ENCODE peak calls at places on chromosome 7, in six cellular contexts. Q is sigmoid colon, S is suprapubic skin, B is K562, C is HepG2, V is stomach. J is an unnamed sample.

GRCh38 chr7:105934577-105935185 is 28.4 kb upstream of the CDHR3 start:
- DNase-seq in Q (no peak), S (no peak), B (peak; percentile 36), C (peak; percentile 64), V (peak; percentile 56), J (no peak)

GRCh38 chr7:24982917-24983316 is 2.9 kb upstream of the OSBPL3 start:
- DNase-seq in Q (no peak), S (no peak), B (peak; percentile 43), C (peak; percentile 35), V (no peak), J (no peak)

GRCh38 chr7:149624006-149624405 is 126.4 kb upstream of the ZNF746 start:
- DNase-seq in Q (peak; percentile 72), S (no peak), B (peak; percentile 77), C (peak; percentile 26), V (peak; percentile 30), J (no peak)

GRCh38 chr7:3106353-3106752 is 62.7 kb upstream of the CARD11 start:
- DNase-seq in Q (no peak), S (no peak), B (no peak), C (no peak), V (peak; percentile 46), J (no peak)

GRCh38 chr7:44175730-44176129 is 13.5 kb downstream of the GCK start:
- DNase-seq in Q (no peak), S (no peak), B (no peak), C (no peak), V (no peak), J (no peak)

GRCh38 chr7:137545059-137545730 is 201.7 kb upstream of the PTN start:
- DNase-seq in Q (no peak), S (no peak), B (no peak), C (peak; percentile 1), V (no peak), J (no peak)

GRCh38 chr7:94396606-94397005 is 1.9 kb downstream of the COL1A2 start:
- DNase-seq in Q (no peak), S (no peak), B (no peak), C (no peak), V (no peak), J (no peak)

GRCh38 chr7:117837841-117838240 is 35.4 kb downstream of the CTTNBP2 start:
- DNase-seq in Q (no peak), S (no peak), B (no peak), C (no peak), V (no peak), J (no peak)

GRCh38 chr7:37833107-37833817 is 15.1 kb upstream of the NME8 start:
- DNase-seq in Q (peak; percentile 66), S (no peak), B (peak; percentile 56), C (peak; percentile 41), V (no peak), J (peak; percentile 80)

GRCh38 chr7:96204601-96205000 is 117.3 kb downstream of the SLC25A13 start:
- DNase-seq in Q (no peak), S (no peak), B (no peak), C (no peak), V (no peak), J (no peak)

GRCh38 chr7:47255007-47255406 is 326.9 kb downstream of the TNS3 start:
- DNase-seq in Q (no peak), S (no peak), B (no peak), C (no peak), V (no peak), J (no peak)

GRCh38 chr7:47252706-47253105 is 329.2 kb downstream of the TNS3 start:
- DNase-seq in Q (no peak), S (no peak), B (no peak), C (no peak), V (no peak), J (no peak)

GRCh38 chr7:47255441-47255840 is 326.5 kb downstream of the TNS3 start:
- DNase-seq in Q (no peak), S (no peak), B (no peak), C (no peak), V (no peak), J (no peak)

GRCh38 chr7:47254081-47255006 is 327.6 kb downstream of the TNS3 start:
- DNase-seq in Q (peak; percentile 91), S (peak; percentile 90), B (peak; percentile 69), C (peak; percentile 20), V (peak; percentile 84), J (peak; percentile 95)

DNA sequence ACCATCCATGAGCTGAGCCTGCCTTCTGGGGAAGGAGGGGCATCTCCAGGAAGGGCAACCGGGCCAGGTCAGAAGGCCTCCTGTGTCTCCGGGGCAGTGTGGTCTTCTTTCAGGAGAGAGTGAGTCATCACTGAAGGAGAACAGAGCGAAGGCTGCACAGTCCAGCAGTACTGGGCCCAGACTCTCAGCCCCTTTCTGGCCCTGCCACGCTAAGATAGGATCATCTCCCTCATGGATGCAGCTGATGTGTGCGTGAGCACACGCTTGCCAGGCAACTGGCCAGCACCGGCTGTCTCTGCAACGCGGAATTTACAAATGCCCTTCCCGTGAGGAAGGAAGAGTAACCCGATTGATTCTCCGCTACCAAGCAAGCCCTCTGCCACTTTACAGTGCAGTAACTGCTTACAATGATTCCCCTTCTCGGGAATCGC is 328.2 kb downstream of the TNS3 start:
- DNase-seq in Q (peak; percentile 78), S (no peak), B (peak; percentile 38), C (no peak), V (no peak), J (no peak)
- TF ChIP-seq POLR2AphosphoS5 in Q (peak; percentile 37), S (no peak), B (no peak), C (no peak), V (no peak), J (no peak)

GRCh38 chr7:48876087-48876486 is 48.3 kb upstream of the CDC14C start:
- DNase-seq in Q (no peak), S (no peak), B (no peak), C (no peak), V (no peak), J (no peak)
- TF ChIP-seq CTCF in Q (no peak), S (no peak), B (no peak), C (no peak), V (no peak), J (no peak)

GRCh38 chr7:92647652-92648051 is 57.5 kb upstream of the FAM133B start:
- DNase-seq in Q (no peak), S (no peak), B (no peak), C (no peak), V (no peak), J (no peak)
- TF ChIP-seq POLR2AphosphoS5 in Q (no peak), S (no peak), B (no peak), C (no peak), V (no peak), J (no peak)

GRCh38 chr7:70040971-70041766 is 442.9 kb downstream of the AUTS2 start:
- DNase-seq in Q (no peak), S (no peak), B (peak; percentile 12), C (no peak), V (no peak), J (no peak)
- TF ChIP-seq CTCF in Q (peak; percentile 33), S (no peak), B (no peak), C (no peak), V (peak; percentile 24), J (peak; percentile 20)

GRCh38 chr7:116626886-116627285 is 45.1 kb upstream of the MET start:
- DNase-seq in Q (no peak), S (no peak), B (peak; percentile 41), C (no peak), V (no peak), J (no peak)
- TF ChIP-seq POLR2AphosphoS5 in Q (no peak), S (no peak), B (no peak), C (no peak), V (no peak), J (no peak)

J was measured in spleen.